ENCODE peak calls at places on chromosomes 5 and 9, in five cellular contexts. One of them, this sample, is unnamed.

GRCh38 chr5:149489605-149490037 is 61.6 kb downstream of the CSNK1A1 start:
- DNase-seq in CD8-positive, alpha-beta T cell: no peak
- DNase-seq in bronchial epithelial cell: peak
- DNase-seq in AG10803: peak
- DNase-seq in right atrium auricular region: no peak
- DNase-seq in this sample: no peak

GRCh38 chr9:91256235-91256634 is 105.5 kb downstream of the AUH start:
- DNase-seq in CD8-positive, alpha-beta T cell: no peak
- DNase-seq in bronchial epithelial cell: no peak
- DNase-seq in AG10803: no peak
- DNase-seq in right atrium auricular region: no peak
- DNase-seq in this sample: peak

GRCh38 chr9:1980387-1980786 is 34.8 kb upstream of the SMARCA2 start:
- DNase-seq in CD8-positive, alpha-beta T cell: no peak
- DNase-seq in bronchial epithelial cell: no peak
- DNase-seq in AG10803: no peak
- DNase-seq in right atrium auricular region: no peak
- DNase-seq in this sample: no peak

GRCh38 chr9:124258765-124259272 is 1.1 kb downstream of the NEK6 start:
- DNase-seq in CD8-positive, alpha-beta T cell: no peak
- DNase-seq in bronchial epithelial cell: no peak
- DNase-seq in AG10803: no peak
- DNase-seq in right atrium auricular region: no peak
- DNase-seq in this sample: no peak

GRCh38 chr5:117803533-117803932 is 1184.8 kb downstream of the DTWD2 start:
- DNase-seq in CD8-positive, alpha-beta T cell: no peak
- DNase-seq in bronchial epithelial cell: peak
- DNase-seq in AG10803: peak
- DNase-seq in right atrium auricular region: no peak
- DNase-seq in this sample: peak

GRCh38 chr5:6592611-6593010 is 40.2 kb downstream of the NSUN2 start:
- DNase-seq in CD8-positive, alpha-beta T cell: no peak
- DNase-seq in bronchial epithelial cell: no peak
- DNase-seq in AG10803: peak
- DNase-seq in right atrium auricular region: no peak
- DNase-seq in this sample: peak

GRCh38 chr9:114077162-114077837 is 800 bp downstream of the AMBP start:
- DNase-seq in CD8-positive, alpha-beta T cell: no peak
- DNase-seq in bronchial epithelial cell: no peak
- DNase-seq in AG10803: no peak
- DNase-seq in right atrium auricular region: no peak
- DNase-seq in this sample: no peak

GRCh38 chr9:6153425-6153824 is 62.2 kb upstream of the IL33 start:
- DNase-seq in CD8-positive, alpha-beta T cell: no peak
- DNase-seq in bronchial epithelial cell: peak
- DNase-seq in AG10803: no peak
- DNase-seq in right atrium auricular region: no peak
- DNase-seq in this sample: peak

GRCh38 chr5:96595300-96596090 is 66.7 kb upstream of the CAST start:
- DNase-seq in CD8-positive, alpha-beta T cell: no peak
- DNase-seq in bronchial epithelial cell: peak
- DNase-seq in AG10803: no peak
- DNase-seq in right atrium auricular region: no peak
- DNase-seq in this sample: no peak

GRCh38 chr5:154943527-154943926 is 2.7 kb downstream of the MRPL22 start:
- DNase-seq in CD8-positive, alpha-beta T cell: no peak
- DNase-seq in bronchial epithelial cell: no peak
- DNase-seq in AG10803: no peak
- DNase-seq in right atrium auricular region: no peak
- DNase-seq in this sample: no peak

GRCh38 chr9:95725045-95725444 is 150.4 kb upstream of the ERCC6L2 start:
- DNase-seq in CD8-positive, alpha-beta T cell: no peak
- DNase-seq in bronchial epithelial cell: no peak
- DNase-seq in AG10803: no peak
- DNase-seq in right atrium auricular region: no peak
- DNase-seq in this sample: no peak

GRCh38 chr5:111603446-111603827 is 91.1 kb upstream of the STARD4 start:
- DNase-seq in CD8-positive, alpha-beta T cell: no peak
- DNase-seq in bronchial epithelial cell: no peak
- DNase-seq in AG10803: peak
- DNase-seq in right atrium auricular region: no peak
- DNase-seq in this sample: peak

GRCh38 chr5:134526483-134527155 is 1.1 kb downstream of the JADE2 start:
- DNase-seq in CD8-positive, alpha-beta T cell: peak
- DNase-seq in bronchial epithelial cell: no peak
- DNase-seq in AG10803: no peak
- DNase-seq in right atrium auricular region: peak
- DNase-seq in this sample: peak

GRCh38 chr9:128412120-128412790 is 8.4 kb upstream of the CERCAM start:
- DNase-seq in CD8-positive, alpha-beta T cell: peak
- DNase-seq in bronchial epithelial cell: peak
- DNase-seq in AG10803: no peak
- DNase-seq in right atrium auricular region: no peak
- DNase-seq in this sample: no peak
- TF ChIP-seq CTCF in CD8-positive, alpha-beta T cell: peak
- TF ChIP-seq CTCF in bronchial epithelial cell: peak
- TF ChIP-seq CTCF in AG10803: peak
- TF ChIP-seq CTCF in right atrium auricular region: no peak
- TF ChIP-seq CTCF in this sample: peak

GRCh38 chr5:54616031-54616430 is 98.5 kb downstream of the SNX18 start:
- DNase-seq in CD8-positive, alpha-beta T cell: no peak
- DNase-seq in bronchial epithelial cell: peak
- DNase-seq in AG10803: peak
- DNase-seq in right atrium auricular region: peak
- DNase-seq in this sample: peak
- H3K4me3 ChIP-seq in CD8-positive, alpha-beta T cell: no peak
- H3K4me3 ChIP-seq in bronchial epithelial cell: no peak
- H3K4me3 ChIP-seq in AG10803: no peak
- H3K4me3 ChIP-seq in right atrium auricular region: no peak
- H3K4me3 ChIP-seq in this sample: no peak

DNA sequence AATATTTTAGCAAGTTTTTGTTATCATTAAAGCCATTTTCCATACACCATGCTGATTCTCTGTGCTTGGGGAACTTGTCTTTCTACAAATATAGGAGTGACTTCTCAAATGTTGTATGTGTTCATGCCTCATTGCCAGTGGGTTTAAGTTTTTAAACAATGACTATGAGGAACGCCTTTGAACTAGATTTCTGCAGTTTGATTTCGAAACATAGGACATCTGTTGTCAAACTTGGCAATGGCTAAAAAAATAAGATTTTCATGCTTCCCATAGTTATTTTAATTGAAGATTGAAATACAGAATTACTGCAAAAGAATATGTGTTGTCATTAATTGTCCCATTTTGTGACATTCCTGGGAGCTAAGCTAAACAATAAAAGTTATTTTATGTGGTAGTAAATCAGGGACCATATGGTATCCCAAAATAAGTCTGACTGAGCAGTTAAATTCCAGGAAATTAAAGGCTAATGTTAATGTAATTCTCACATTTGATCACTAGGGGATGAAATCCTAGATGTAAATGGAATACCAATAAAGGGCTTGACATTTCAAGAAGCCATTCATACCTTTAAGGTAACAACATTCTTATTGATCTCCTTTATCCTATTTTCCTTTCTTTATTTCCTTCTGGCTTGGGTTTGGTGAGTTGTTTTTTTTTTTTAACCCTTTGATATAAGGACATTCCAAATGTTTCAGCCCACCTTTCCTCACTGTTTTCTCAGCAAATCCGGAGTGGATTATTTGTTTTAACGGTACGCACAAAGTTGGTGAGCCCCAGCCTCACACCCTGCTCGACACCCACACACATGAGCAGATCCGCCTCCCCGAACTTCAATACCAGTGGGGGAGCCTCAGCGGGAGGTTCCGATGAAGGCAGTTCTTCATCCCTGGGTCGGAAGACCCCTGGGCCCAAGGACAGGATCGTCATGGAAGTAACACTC is 116.7 kb downstream of the GOLPH3 start:
- DNase-seq in CD8-positive, alpha-beta T cell: no peak
- DNase-seq in bronchial epithelial cell: peak
- DNase-seq in AG10803: peak
- DNase-seq in right atrium auricular region: no peak
- DNase-seq in this sample: peak
- TF ChIP-seq CTCF in CD8-positive, alpha-beta T cell: no peak
- TF ChIP-seq CTCF in bronchial epithelial cell: peak
- TF ChIP-seq CTCF in AG10803: peak
- TF ChIP-seq CTCF in right atrium auricular region: no peak
- TF ChIP-seq CTCF in this sample: peak

DNA sequence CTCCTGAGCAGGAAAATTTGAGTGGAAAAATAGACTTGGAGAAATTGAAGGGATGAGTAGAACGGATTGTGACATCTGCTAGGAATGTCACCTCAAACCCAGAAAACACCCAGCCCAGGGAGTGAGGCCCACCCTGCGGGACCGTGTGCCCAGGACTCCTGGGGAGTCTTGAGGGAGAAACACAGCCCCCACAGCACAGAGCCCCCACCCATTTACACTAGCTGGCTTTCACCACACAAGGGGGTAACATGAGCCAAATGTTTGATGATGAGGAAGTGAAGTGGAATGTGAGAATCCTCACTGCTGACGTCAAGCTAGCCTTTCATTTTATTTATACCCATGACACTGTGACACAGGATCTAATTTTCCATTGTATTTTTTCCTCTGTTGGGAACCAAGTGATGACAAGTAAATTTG is 42.8 kb upstream of the PDE8B start:
- DNase-seq in CD8-positive, alpha-beta T cell: no peak
- DNase-seq in bronchial epithelial cell: peak
- DNase-seq in AG10803: peak
- DNase-seq in right atrium auricular region: no peak
- DNase-seq in this sample: peak
- H3K4me3 ChIP-seq in CD8-positive, alpha-beta T cell: no peak
- H3K4me3 ChIP-seq in bronchial epithelial cell: no peak
- H3K4me3 ChIP-seq in AG10803: peak
- H3K4me3 ChIP-seq in right atrium auricular region: no peak
- H3K4me3 ChIP-seq in this sample: no peak

DNA sequence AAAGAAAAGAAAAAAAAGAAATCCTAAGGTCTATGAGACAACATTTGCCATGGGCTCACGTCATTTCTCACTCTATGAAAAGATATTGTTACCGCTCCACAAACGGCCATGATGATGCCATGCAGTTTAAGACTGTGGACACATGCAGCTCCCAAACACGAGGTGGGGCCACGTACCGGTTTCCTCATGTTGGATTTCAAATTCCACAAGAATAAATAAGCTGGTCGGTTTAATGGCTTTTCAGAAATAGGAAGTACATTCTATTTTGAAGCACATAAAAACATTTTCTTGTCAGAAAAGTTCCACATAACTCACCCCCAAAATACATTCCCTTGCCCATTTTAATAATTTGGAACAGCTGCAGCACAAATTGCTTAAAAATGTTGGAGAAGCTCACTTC is 130.6 kb downstream of the MYO10 start:
- DNase-seq in CD8-positive, alpha-beta T cell: no peak
- DNase-seq in bronchial epithelial cell: no peak
- DNase-seq in AG10803: peak
- DNase-seq in right atrium auricular region: no peak
- DNase-seq in this sample: peak
- TF ChIP-seq CTCF in CD8-positive, alpha-beta T cell: no peak
- TF ChIP-seq CTCF in bronchial epithelial cell: no peak
- TF ChIP-seq CTCF in AG10803: peak
- TF ChIP-seq CTCF in right atrium auricular region: no peak
- TF ChIP-seq CTCF in this sample: peak

DNA sequence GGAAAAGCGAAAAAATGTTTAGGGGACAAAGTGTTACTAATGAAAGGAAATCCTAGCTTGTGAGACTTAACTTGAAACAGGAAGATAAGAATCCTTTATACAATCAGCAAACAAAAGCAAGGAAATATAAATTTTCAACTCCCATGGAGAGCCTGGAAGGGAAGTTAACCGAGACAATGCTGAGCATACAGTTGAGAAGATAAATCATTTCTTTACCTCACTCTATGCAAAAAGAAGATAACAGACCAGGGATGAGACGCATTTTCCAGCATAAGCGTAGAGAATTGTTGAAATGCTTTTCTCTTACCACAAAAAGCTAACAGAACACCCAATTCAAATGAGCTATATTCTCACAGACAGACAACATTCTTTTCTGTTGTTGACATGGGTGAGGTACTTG is 309.6 kb downstream of the CWC27 start:
- DNase-seq in CD8-positive, alpha-beta T cell: no peak
- DNase-seq in bronchial epithelial cell: no peak
- DNase-seq in AG10803: peak
- DNase-seq in right atrium auricular region: no peak
- DNase-seq in this sample: no peak
- H3K4me3 ChIP-seq in CD8-positive, alpha-beta T cell: no peak
- H3K4me3 ChIP-seq in bronchial epithelial cell: no peak
- H3K4me3 ChIP-seq in AG10803: no peak
- H3K4me3 ChIP-seq in right atrium auricular region: no peak
- H3K4me3 ChIP-seq in this sample: no peak

GRCh38 chr9:136694865-136695247 is 7.6 kb upstream of the AGPAT2 start:
- DNase-seq in CD8-positive, alpha-beta T cell: no peak
- DNase-seq in bronchial epithelial cell: no peak
- DNase-seq in AG10803: no peak
- DNase-seq in right atrium auricular region: no peak
- DNase-seq in this sample: no peak

GRCh38 chr9:136693135-136693489 is 5.9 kb upstream of the AGPAT2 start:
- DNase-seq in CD8-positive, alpha-beta T cell: no peak
- DNase-seq in bronchial epithelial cell: no peak
- DNase-seq in AG10803: no peak
- DNase-seq in right atrium auricular region: no peak
- DNase-seq in this sample: no peak

GRCh38 chr9:136693490-136694162 is 6.4 kb upstream of the AGPAT2 start:
- DNase-seq in CD8-positive, alpha-beta T cell: no peak
- DNase-seq in bronchial epithelial cell: peak
- DNase-seq in AG10803: no peak
- DNase-seq in right atrium auricular region: no peak
- DNase-seq in this sample: peak

GRCh38 chr9:136695435-136695895 is 8.2 kb upstream of the AGPAT2 start:
- DNase-seq in CD8-positive, alpha-beta T cell: no peak
- DNase-seq in bronchial epithelial cell: peak
- DNase-seq in AG10803: no peak
- DNase-seq in right atrium auricular region: no peak
- DNase-seq in this sample: no peak

GRCh38 chr9:136694163-136694864 is 7.1 kb upstream of the AGPAT2 start:
- DNase-seq in CD8-positive, alpha-beta T cell: no peak
- DNase-seq in bronchial epithelial cell: no peak
- DNase-seq in AG10803: peak
- DNase-seq in right atrium auricular region: no peak
- DNase-seq in this sample: peak
- TF ChIP-seq CTCF in CD8-positive, alpha-beta T cell: peak
- TF ChIP-seq CTCF in bronchial epithelial cell: peak
- TF ChIP-seq CTCF in AG10803: peak
- TF ChIP-seq CTCF in right atrium auricular region: peak
- TF ChIP-seq CTCF in this sample: peak

This sample was measured in foreskin fibroblast.